ENCODE peak calls at places on chromosomes 2 and 18, in eight cellular contexts. F is H1, M is stomach, N is ovary, O is esophagus muscularis mucosa, Y is tibial nerve, E is sigmoid colon, J is transverse colon. R is an unnamed sample.

GRCh38 chr2:27822049-27822448 is 50.5 kb downstream of the MRPL33 start:
- DNase-seq in F (no peak), M (no peak), N (no peak), O (no peak), Y (no peak), E (no peak), J (no peak), R (no peak)

GRCh38 chr18:13455960-13456471 is 237.5 kb downstream of the LDLRAD4 start:
- DNase-seq in F (no peak), M (no peak), N (no peak), O (no peak), Y (no peak), E (no peak), J (no peak), R (peak; percentile 45)

GRCh38 chr18:30616414-30616813 is 426.1 kb downstream of the DSC3 start:
- DNase-seq in F (no peak), M (no peak), N (no peak), O (no peak), Y (no peak), E (no peak), J (no peak), R (no peak)

GRCh38 chr2:15223887-15224286 is 337.2 kb downstream of the NBAS start:
- DNase-seq in F (no peak), M (no peak), N (no peak), O (no peak), Y (no peak), E (no peak), J (no peak), R (no peak)

GRCh38 chr18:24019641-24020331 is 5.2 kb downstream of the TTC39C start:
- DNase-seq in F (no peak), M (no peak), N (no peak), O (no peak), Y (no peak), E (no peak), J (no peak), R (no peak)

GRCh38 chr2:113406114-113406513 is 31.4 kb upstream of the ZNG1B start:
- DNase-seq in F (no peak), M (no peak), N (no peak), O (no peak), Y (no peak), E (no peak), J (peak; percentile 58), R (no peak)

GRCh38 chr2:217297096-217297495 is 437.2 kb upstream of the TNP1 start:
- DNase-seq in F (no peak), M (no peak), N (no peak), O (no peak), Y (no peak), E (no peak), J (no peak), R (no peak)

GRCh38 chr2:170967553-170967952 is 38.5 kb downstream of the GORASP2 start:
- DNase-seq in F (no peak), M (no peak), N (no peak), O (no peak), Y (no peak), E (no peak), J (no peak), R (no peak)

GRCh38 chr2:120476141-120476540 is 130.2 kb downstream of the INHBB start:
- DNase-seq in F (no peak), M (peak; percentile 38), N (no peak), O (no peak), Y (no peak), E (peak; percentile 48), J (no peak), R (peak; percentile 49)

GRCh38 chr2:20451761-20452499 is 5.1 kb downstream of the RHOB start:
- DNase-seq in F (no peak), M (peak; percentile 21), N (no peak), O (no peak), Y (no peak), E (peak; percentile 67), J (no peak), R (peak; percentile 49)

GRCh38 chr2:8606226-8606625 is 75.6 kb upstream of the ID2 start:
- DNase-seq in F (no peak), M (no peak), N (no peak), O (no peak), Y (no peak), E (no peak), J (no peak), R (peak; percentile 47)

GRCh38 chr18:77308216-77308615 is 58.6 kb downstream of the GALR1 start:
- DNase-seq in F (no peak), M (no peak), N (no peak), O (no peak), Y (no peak), E (no peak), J (no peak), R (no peak)

GRCh38 chr2:9153589-9153988 is 53.0 kb upstream of the ASAP2 start:
- DNase-seq in F (no peak), M (no peak), N (no peak), O (no peak), Y (no peak), E (peak; percentile 66), J (no peak), R (no peak)

GRCh38 chr2:204727368-204727767 is 182.1 kb downstream of the PARD3B start:
- DNase-seq in F (no peak), M (no peak), N (no peak), O (no peak), Y (no peak), E (no peak), J (no peak), R (no peak)

GRCh38 chr18:49238433-49239042 is 221.9 kb downstream of the DYM start:
- DNase-seq in F (no peak), M (no peak), N (no peak), O (no peak), Y (no peak), E (no peak), J (no peak), R (no peak)

GRCh38 chr2:47095302-47096020 is 59.6 kb downstream of the STPG4 start:
- DNase-seq in F (no peak), M (no peak), N (no peak), O (no peak), Y (no peak), E (no peak), J (no peak), R (no peak)

GRCh38 chr2:183490930-183491329 is 366.7 kb downstream of the NUP35 start:
- DNase-seq in F (no peak), M (no peak), N (no peak), O (no peak), Y (no peak), E (peak; percentile 63), J (no peak), R (no peak)

GRCh38 chr2:211724933-211725332 is 813.7 kb downstream of the ERBB4 start:
- DNase-seq in F (no peak), M (no peak), N (no peak), O (no peak), Y (no peak), E (no peak), J (no peak), R (no peak)
- TF ChIP-seq EP300 in F (no peak), M (no peak), N (no peak), O (no peak), Y (no peak), E (no peak), J (no peak), R (no peak)

GRCh38 chr2:98463081-98463481 is 18.4 kb downstream of the INPP4A start:
- DNase-seq in F (no peak), M (no peak), N (no peak), O (no peak), Y (no peak), E (peak; percentile 35), J (peak; percentile 49), R (no peak)

GRCh38 chr2:98463551-98463971 is 18.9 kb downstream of the INPP4A start:
- DNase-seq in F (no peak), M (no peak), N (no peak), O (no peak), Y (no peak), E (peak; percentile 54), J (no peak), R (no peak)

GRCh38 chr2:98465456-98466201 is 21.0 kb downstream of the INPP4A start:
- DNase-seq in F (no peak), M (peak; percentile 75), N (no peak), O (no peak), Y (peak; percentile 32), E (peak; percentile 81), J (peak; percentile 90), R (no peak)

GRCh38 chr2:98463988-98464771 is 19.5 kb downstream of the INPP4A start:
- DNase-seq in F (no peak), M (peak; percentile 22), N (no peak), O (no peak), Y (no peak), E (peak; percentile 49), J (peak; percentile 43), R (no peak)

GRCh38 chr2:98464772-98465310 is 20.2 kb downstream of the INPP4A start:
- DNase-seq in F (no peak), M (no peak), N (no peak), O (no peak), Y (no peak), E (peak; percentile 61), J (peak; percentile 52), R (no peak)
- H3K4me3 ChIP-seq in F (no peak overlapping the region), M (no peak overlapping the region), N (no peak overlapping the region), O (no peak overlapping the region), Y (no peak overlapping the region), E (no peak overlapping the region), J (no peak overlapping the region), R (no peak overlapping the region)

DNA sequence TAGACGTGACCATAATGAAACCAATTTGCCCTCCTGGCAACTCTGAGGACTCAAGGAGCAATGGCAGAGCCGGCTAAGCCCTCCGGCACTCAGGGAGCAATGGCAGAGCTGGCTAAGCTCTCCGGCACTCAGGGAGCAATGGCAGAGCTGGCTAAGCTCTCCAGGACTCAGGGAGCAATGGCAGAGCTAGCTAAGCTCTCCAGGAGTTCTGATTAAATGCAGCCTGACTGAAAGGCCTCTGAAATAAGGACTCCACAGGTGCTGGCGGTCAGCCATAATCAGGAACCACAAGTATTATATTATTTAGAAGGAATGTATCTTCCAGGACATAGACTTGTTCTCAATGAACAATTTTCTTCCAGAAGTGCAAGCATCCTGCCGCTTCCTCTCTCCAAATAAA is 65.2 kb downstream of the C2orf76 start:
- DNase-seq in F (no peak), M (no peak), N (no peak), O (no peak), Y (no peak), E (no peak), J (no peak), R (no peak)
- TF ChIP-seq EP300 in F (no peak), M (no peak), N (no peak), O (no peak), Y (no peak), E (no peak), J (no peak), R (no peak)

GRCh38 chr2:74566423-74567085 is 12.0 kb downstream of the DOK1 start:
- DNase-seq in F (no peak), M (no peak), N (no peak), O (no peak), Y (no peak), E (no peak), J (no peak), R (no peak)

GRCh38 chr2:74571058-74571457 is 16.5 kb downstream of the DOK1 start:
- DNase-seq in F (no peak), M (no peak), N (no peak), O (no peak), Y (no peak), E (no peak), J (no peak), R (no peak)

GRCh38 chr2:74569686-74570085 is 15.2 kb downstream of the DOK1 start:
- DNase-seq in F (no peak), M (no peak), N (no peak), O (no peak), Y (no peak), E (no peak), J (no peak), R (no peak)

GRCh38 chr2:74564222-74564621 is 9.7 kb downstream of the DOK1 start:
- DNase-seq in F (no peak), M (no peak), N (no peak), O (no peak), Y (no peak), E (no peak), J (no peak), R (no peak)

GRCh38 chr2:74567862-74568261 is 13.3 kb downstream of the DOK1 start:
- DNase-seq in F (no peak), M (no peak), N (no peak), O (no peak), Y (no peak), E (peak; percentile 63), J (no peak), R (no peak)
- H3K4me3 ChIP-seq in F (no peak overlapping the region), M (no peak overlapping the region), N (no peak overlapping the region), O (no peak overlapping the region), Y (no peak overlapping the region), E (no peak overlapping the region), J (no peak overlapping the region), R (no peak overlapping the region)

R was measured in suprapubic skin.